ENCODE peak calls at places on chromosomes 11 and 22, in six cellular contexts. I, F, M, J, W and Z are unnamed samples.

GRCh38 chr11:15106201-15106965 is 8.3 kb upstream of the INSC start:
- DNase-seq in I (peak; percentile 75), F (no peak), M (no peak), J (no peak), W (no peak), Z (no peak)

GRCh38 chr22:20463324-20464095 is 25.9 kb upstream of the SCARF2 start:
- DNase-seq in I (no peak), F (no peak), M (no peak), J (no peak), W (no peak), Z (no peak)

GRCh38 chr11:87819141-87819540 is 356.1 kb downstream of the RAB38 start:
- DNase-seq in I (no peak), F (no peak), M (no peak), J (no peak), W (no peak), Z (no peak)

GRCh38 chr22:44202261-44202789 is 21.6 kb downstream of the PARVG start:
- DNase-seq in I (no peak), F (no peak), M (no peak), J (no peak), W (peak; percentile 42), Z (no peak)

GRCh38 chr11:71420455-71421241 is 27.5 kb downstream of the DHCR7 start:
- DNase-seq in I (peak; percentile 56), F (peak; percentile 63), M (peak; percentile 26), J (no peak), W (no peak), Z (peak; percentile 88)

GRCh38 chr11:100831929-100832480 is 144.9 kb downstream of the ARHGAP42 start:
- DNase-seq in I (no peak), F (no peak), M (no peak), J (no peak), W (no peak), Z (no peak)

GRCh38 chr11:92671081-92671480 is 298.4 kb upstream of the MTNR1B start:
- DNase-seq in I (no peak), F (no peak), M (no peak), J (no peak), W (no peak), Z (no peak)

GRCh38 chr11:120273432-120273831 is 33.5 kb downstream of the POU2F3 start:
- DNase-seq in I (no peak), F (no peak), M (no peak), J (no peak), W (no peak), Z (no peak)

GRCh38 chr11:16941935-16942334 is 72.3 kb downstream of the PLEKHA7 start:
- DNase-seq in I (no peak), F (no peak), M (no peak), J (no peak), W (no peak), Z (no peak)

GRCh38 chr11:103384652-103385051 is 275.4 kb downstream of the DYNC2H1 start:
- DNase-seq in I (no peak), F (no peak), M (no peak), J (no peak), W (no peak), Z (no peak)

GRCh38 chr11:69705901-69706787 is 2.3 kb upstream of the FGF19 start:
- DNase-seq in I (no peak), F (no peak), M (no peak), J (no peak), W (no peak), Z (no peak)

GRCh38 chr11:65899356-65900124 is 648 bp downstream of the FOSL1 start:
- DNase-seq in I (no peak), F (peak; percentile 71), M (no peak), J (no peak), W (peak; percentile 82), Z (peak; percentile 67)

GRCh38 chr22:20803696-20804324 is 29.9 kb downstream of the SERPIND1 start:
- DNase-seq in I (peak; percentile 3), F (peak; percentile 71), M (no peak), J (peak; percentile 45), W (no peak), Z (peak; percentile 65)

GRCh38 chr11:8068605-8069221 is 12.3 kb upstream of the TUB start:
- DNase-seq in I (no peak), F (peak; percentile 70), M (no peak), J (no peak), W (peak; percentile 85), Z (no peak)

GRCh38 chr11:68383976-68384501 is 71.6 kb downstream of the LRP5 start:
- DNase-seq in I (peak; percentile 24), F (peak; percentile 87), M (peak; percentile 47), J (no peak), W (peak; percentile 83), Z (peak; percentile 86)

GRCh38 chr11:108199446-108200321 is 22.8 kb downstream of the NPAT start:
- DNase-seq in I (no peak), F (no peak), M (no peak), J (no peak), W (no peak), Z (peak; percentile 16)

GRCh38 chr11:115221461-115222069 is 282.6 kb downstream of the CADM1 start:
- DNase-seq in I (no peak), F (no peak), M (no peak), J (no peak), W (no peak), Z (no peak)

GRCh38 chr11:115222218-115222862 is 281.9 kb downstream of the CADM1 start:
- DNase-seq in I (no peak), F (no peak), M (no peak), J (no peak), W (no peak), Z (peak; percentile 28)

GRCh38 chr11:115220881-115221280 is 283.3 kb downstream of the CADM1 start:
- DNase-seq in I (no peak), F (no peak), M (no peak), J (no peak), W (no peak), Z (no peak)

GRCh38 chr11:115220423-115220822 is 283.8 kb downstream of the CADM1 start:
- DNase-seq in I (no peak), F (no peak), M (peak; percentile 33), J (no peak), W (no peak), Z (no peak)

GRCh38 chr11:115222863-115223530 is 281.2 kb downstream of the CADM1 start:
- DNase-seq in I (no peak), F (no peak), M (no peak), J (no peak), W (no peak), Z (no peak)
- H3K4me3 ChIP-seq in I (no peak overlapping the region), F (no peak overlapping the region), M (no peak overlapping the region), J (no peak overlapping the region), W (no peak overlapping the region), Z (no peak overlapping the region)

DNA sequence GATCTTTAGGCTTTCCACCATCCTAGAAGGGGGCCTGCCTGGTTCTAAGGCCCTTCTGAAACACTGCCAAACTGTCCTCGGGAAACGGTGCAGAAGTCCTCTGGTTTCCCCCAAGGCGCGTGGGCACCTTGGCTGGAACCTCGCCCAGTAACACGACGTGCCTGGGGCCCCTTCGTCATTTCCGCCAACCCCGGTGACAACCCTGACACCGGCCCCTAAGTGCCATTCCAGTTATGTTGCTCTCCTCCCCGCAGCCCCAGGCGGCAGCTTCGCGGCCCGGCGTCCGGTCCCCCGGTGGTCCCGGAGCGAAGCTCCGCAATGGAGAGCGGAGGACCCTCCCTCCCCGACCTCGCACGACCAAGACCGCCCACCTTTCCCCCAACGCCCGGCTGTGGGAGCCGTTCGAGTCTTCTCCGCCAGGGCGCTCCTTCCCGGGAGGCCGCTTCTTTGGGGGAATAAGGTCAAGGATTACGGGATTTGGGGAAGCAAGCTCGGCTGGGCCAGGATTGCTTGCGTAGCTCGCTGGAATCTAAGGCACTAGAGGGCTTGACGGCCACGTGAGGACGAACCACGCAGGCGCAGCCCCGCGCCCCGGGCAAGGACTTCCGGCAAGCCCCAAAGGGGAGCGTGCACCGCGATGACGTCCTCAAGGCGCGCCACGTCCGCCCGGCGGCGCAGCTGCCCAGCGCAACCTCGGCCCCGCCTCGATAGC is 648 bp downstream of the RNH1 start:
- DNase-seq in I (peak; percentile 91), F (peak; percentile 99), M (peak; percentile 95), J (peak; percentile 95), W (peak; percentile 99), Z (peak; percentile 98)
- TF ChIP-seq POLR2AphosphoS5 in I (no peak), F (peak; percentile 53), M (peak; percentile 91), J (peak; percentile 89), W (peak; percentile 38), Z (no peak)

GRCh38 chr11:44766112-44766971 is 39.6 kb downstream of the TSPAN18 start:
- DNase-seq in I (no peak), F (peak; percentile 76), M (no peak), J (no peak), W (no peak), Z (peak; percentile 46)
- H3K4me1 ChIP-seq in I (peaks cover under 1% of the 10 kb centered on the region), F (peaks cover 44% of the 10 kb centered on the region), M (no peaks in the 10 kb centered on the region), J (no peaks in the 10 kb centered on the region), W (peaks cover 63% of the 10 kb centered on the region), Z (peaks cover 26% of the 10 kb centered on the region)

GRCh38 chr22:31754813-31755212 is 994 bp downstream of the DEPDC5 start:
- DNase-seq in I (no peak), F (no peak), M (no peak), J (no peak), W (no peak), Z (no peak)
- H3K4me3 ChIP-seq in I (peak overlapping the region; percentile 77), F (peak overlapping the region; percentile 81), M (no peak overlapping the region), J (peak overlapping the region; percentile 74), W (no peak overlapping the region), Z (peak overlapping the region; percentile 58)

GRCh38 chr11:19728436-19728835 is 15.8 kb downstream of the NAV2 start:
- DNase-seq in I (no peak), F (no peak), M (no peak), J (no peak), W (no peak), Z (no peak)
- TF ChIP-seq POLR2AphosphoS5 in I (no peak), F (no peak), M (no peak), J (no peak), W (no peak), Z (no peak)

GRCh38 chr11:113296447-113297205 is 17.8 kb upstream of the TTC12 start:
- DNase-seq in I (no peak), F (no peak), M (no peak), J (no peak), W (no peak), Z (peak; percentile 19)

GRCh38 chr11:113293936-113294335 is 20.4 kb upstream of the TTC12 start:
- DNase-seq in I (no peak), F (no peak), M (no peak), J (no peak), W (no peak), Z (no peak)

GRCh38 chr11:113296016-113296415 is 18.4 kb upstream of the TTC12 start:
- DNase-seq in I (no peak), F (no peak), M (no peak), J (no peak), W (no peak), Z (no peak)
- H3K4me1 ChIP-seq in I (no peaks in the 10 kb centered on the region), F (no peaks in the 10 kb centered on the region), M (no peaks in the 10 kb centered on the region), J (no peaks in the 10 kb centered on the region), W (no peaks in the 10 kb centered on the region), Z (peaks cover 14% of the 10 kb centered on the region)

GRCh38 chr22:21876486-21877176 is 9.2 kb upstream of the MAPK1 start:
- DNase-seq in I (no peak), F (peak; percentile 48), M (no peak), J (no peak), W (no peak), Z (no peak)

GRCh38 chr22:21868651-21869050 is 1.2 kb upstream of the MAPK1 start:
- DNase-seq in I (no peak), F (no peak), M (no peak), J (no peak), W (no peak), Z (no peak)

GRCh38 chr22:21867528-21868266 is at the start of gene MAPK1:
- DNase-seq in I (peak; percentile 61), F (peak; percentile 98), M (peak; percentile 91), J (peak; percentile 91), W (peak; percentile 96), Z (peak; percentile 94)

GRCh38 chr22:21873619-21874018 is 6.2 kb upstream of the MAPK1 start:
- DNase-seq in I (no peak), F (no peak), M (no peak), J (no peak), W (no peak), Z (no peak)
- H3K4me3 ChIP-seq in I (no peak overlapping the region), F (no peak overlapping the region), M (no peak overlapping the region), J (no peak overlapping the region), W (no peak overlapping the region), Z (no peak overlapping the region)

GRCh38 chr11:12860827-12861226 is 148.3 kb upstream of the RASSF10 start:
- DNase-seq in I (no peak), F (no peak), M (no peak), J (no peak), W (no peak), Z (no peak)
- TF ChIP-seq POLR2AphosphoS5 in I (no peak), F (no peak), M (no peak), J (no peak), W (no peak), Z (no peak)